ENCODE peak calls at places on chromosomes 7 and 10, in nine cellular contexts. Y, H, M, P, N, R, O, E and B are unnamed samples.

GRCh38 chr7:106022193-106022821 is 59.2 kb downstream of the CDHR3 start:
- DNase-seq in Y (peak), H (peak), M (no peak), P (peak), N (no peak), R (peak), O (no peak), E (peak), B (no peak)

GRCh38 chr10:69862882-69863530 is 61.3 kb downstream of the COL13A1 start:
- DNase-seq in Y (peak), H (no peak), M (no peak), P (no peak), N (no peak), R (no peak), O (peak), E (no peak), B (no peak)

GRCh38 chr10:6778992-6779701 is 199.1 kb upstream of the PRKCQ start:
- DNase-seq in Y (peak), H (no peak), M (no peak), P (no peak), N (no peak), R (no peak), O (peak), E (peak), B (no peak)

GRCh38 chr7:105934577-105935185 is 28.4 kb upstream of the CDHR3 start:
- DNase-seq in Y (peak), H (no peak), M (no peak), P (no peak), N (peak), R (peak), O (peak), E (peak), B (no peak)

GRCh38 chr10:107814865-107815487 is 650.5 kb upstream of the SORCS1 start:
- DNase-seq in Y (peak), H (no peak), M (peak), P (no peak), N (peak), R (no peak), O (peak), E (peak), B (peak)

GRCh38 chr10:70267161-70267933 is 16.5 kb downstream of the NPFFR1 start:
- DNase-seq in Y (peak), H (no peak), M (no peak), P (no peak), N (no peak), R (no peak), O (peak), E (peak), B (no peak)

GRCh38 chr7:45239486-45239885 is 81.9 kb downstream of the RAMP3 start:
- DNase-seq in Y (peak), H (no peak), M (no peak), P (no peak), N (no peak), R (no peak), O (peak), E (peak), B (no peak)

GRCh38 chr10:123135415-123136141 is at the start of gene HMX3:
- DNase-seq in Y (peak), H (no peak), M (no peak), P (no peak), N (no peak), R (peak), O (no peak), E (peak), B (peak)

GRCh38 chr7:48035967-48036478 is 680 bp downstream of the C7orf57 start:
- DNase-seq in Y (peak), H (no peak), M (no peak), P (no peak), N (peak), R (peak), O (peak), E (peak), B (peak)

GRCh38 chr7:44380179-44380830 is 54.9 kb upstream of the CAMK2B start:
- DNase-seq in Y (no peak), H (no peak), M (no peak), P (no peak), N (no peak), R (no peak), O (no peak), E (no peak), B (peak)

GRCh38 chr7:142714375-142714774 is 34.9 kb upstream of the PRSS1 start:
- DNase-seq in Y (no peak), H (peak), M (no peak), P (peak), N (no peak), R (no peak), O (no peak), E (no peak), B (no peak)

GRCh38 chr10:98085238-98085637 is 49.2 kb upstream of the R3HCC1L start:
- DNase-seq in Y (no peak), H (no peak), M (no peak), P (no peak), N (no peak), R (no peak), O (no peak), E (no peak), B (no peak)

GRCh38 chr7:99955247-99955646 is 20.6 kb downstream of the AZGP1 start:
- DNase-seq in Y (no peak), H (no peak), M (no peak), P (no peak), N (no peak), R (no peak), O (peak), E (no peak), B (no peak)

GRCh38 chr10:12780634-12781601 is 220.6 kb downstream of the CCDC3 start:
- DNase-seq in Y (no peak), H (no peak), M (no peak), P (no peak), N (no peak), R (no peak), O (no peak), E (no peak), B (no peak)

GRCh38 chr7:144384071-144384470 is 19.4 kb downstream of the NOBOX start:
- DNase-seq in Y (no peak), H (no peak), M (no peak), P (no peak), N (no peak), R (no peak), O (no peak), E (peak), B (no peak)

GRCh38 chr7:70301673-70302072 is 703.4 kb downstream of the AUTS2 start:
- DNase-seq in Y (no peak), H (no peak), M (no peak), P (no peak), N (no peak), R (no peak), O (no peak), E (no peak), B (no peak)

GRCh38 chr7:38463277-38464224 is 167.6 kb downstream of the AMPH start:
- DNase-seq in Y (peak), H (peak), M (no peak), P (peak), N (no peak), R (no peak), O (peak), E (peak), B (no peak)

GRCh38 chr7:36116347-36117200 is 36.5 kb upstream of the EEPD1 start:
- DNase-seq in Y (peak), H (no peak), M (no peak), P (no peak), N (no peak), R (no peak), O (peak), E (peak), B (no peak)

GRCh38 chr7:2528481-2529095 is 9.0 kb downstream of the LFNG start:
- DNase-seq in Y (no peak), H (no peak), M (no peak), P (no peak), N (no peak), R (no peak), O (no peak), E (no peak), B (no peak)

GRCh38 chr10:4812041-4812440 is 14.0 kb upstream of the AKR1E2 start:
- DNase-seq in Y (no peak), H (no peak), M (no peak), P (no peak), N (no peak), R (no peak), O (no peak), E (no peak), B (no peak)

GRCh38 chr7:141737118-141737835 is 881 bp upstream of the SSBP1 start:
- DNase-seq in Y (no peak), H (no peak), M (no peak), P (no peak), N (no peak), R (peak), O (peak), E (peak), B (no peak)

GRCh38 chr7:18894155-18894554 is 223.3 kb downstream of the TWIST1 start:
- DNase-seq in Y (no peak), H (no peak), M (no peak), P (no peak), N (no peak), R (no peak), O (no peak), E (no peak), B (no peak)

GRCh38 chr7:142300689-142301088 is 42.8 kb upstream of the PRSS58 start:
- DNase-seq in Y (peak), H (peak), M (no peak), P (no peak), N (no peak), R (no peak), O (peak), E (no peak), B (no peak)

GRCh38 chr7:82959528-82959927 is 203.2 kb downstream of the PCLO start:
- DNase-seq in Y (no peak), H (no peak), M (no peak), P (no peak), N (no peak), R (no peak), O (no peak), E (no peak), B (no peak)

GRCh38 chr7:139059905-139060304 is 24.1 kb upstream of the ZC3HAV1L start:
- DNase-seq in Y (no peak), H (no peak), M (no peak), P (no peak), N (no peak), R (no peak), O (no peak), E (no peak), B (no peak)

GRCh38 chr7:134891262-134892001 is 94.9 kb upstream of the AGBL3 start:
- DNase-seq in Y (peak), H (no peak), M (peak), P (no peak), N (peak), R (peak), O (peak), E (peak), B (peak)

GRCh38 chr10:116264296-116264695 is 8.7 kb downstream of the GFRA1 start:
- DNase-seq in Y (no peak), H (no peak), M (no peak), P (no peak), N (no peak), R (no peak), O (no peak), E (no peak), B (no peak)

GRCh38 chr10:79082035-79082373 is 13.2 kb downstream of the ZMIZ1 start:
- DNase-seq in Y (no peak), H (no peak), M (no peak), P (no peak), N (no peak), R (no peak), O (no peak), E (no peak), B (no peak)

GRCh38 chr10:91381562-91381923 is 28.6 kb upstream of the HECTD2 start:
- DNase-seq in Y (no peak), H (no peak), M (peak), P (no peak), N (no peak), R (no peak), O (no peak), E (peak), B (peak)

GRCh38 chr7:138257459-138258193 is 181.4 kb downstream of the AKR1D1 start:
- DNase-seq in Y (no peak), H (no peak), M (no peak), P (no peak), N (no peak), R (no peak), O (peak), E (no peak), B (no peak)

GRCh38 chr7:41847171-41847570 is 144.3 kb upstream of the INHBA start:
- DNase-seq in Y (no peak), H (no peak), M (no peak), P (no peak), N (no peak), R (no peak), O (no peak), E (no peak), B (no peak)

GRCh38 chr10:15725603-15726002 is 5.9 kb upstream of the ITGA8 start:
- DNase-seq in Y (peak), H (no peak), M (peak), P (no peak), N (no peak), R (peak), O (peak), E (peak), B (no peak)

GRCh38 chr7:43296306-43296705 is 183.9 kb downstream of the HECW1 start:
- DNase-seq in Y (no peak), H (no peak), M (no peak), P (no peak), N (no peak), R (no peak), O (no peak), E (no peak), B (no peak)

GRCh38 chr10:66350622-66351399 is 575.0 kb upstream of the LRRTM3 start:
- DNase-seq in Y (no peak), H (no peak), M (no peak), P (no peak), N (no peak), R (no peak), O (peak), E (no peak), B (no peak)

GRCh38 chr10:23525406-23525805 is 86.5 kb downstream of the OTUD1 start:
- DNase-seq in Y (peak), H (peak), M (no peak), P (no peak), N (no peak), R (peak), O (peak), E (peak), B (no peak)

GRCh38 chr7:10106609-10107008 is 867.1 kb upstream of the PHF14 start:
- DNase-seq in Y (no peak), H (no peak), M (no peak), P (no peak), N (no peak), R (no peak), O (no peak), E (no peak), B (no peak)

GRCh38 chr7:157686285-157686894 is 349.6 kb downstream of the DNAJB6 start:
- DNase-seq in Y (no peak), H (no peak), M (no peak), P (no peak), N (no peak), R (no peak), O (no peak), E (no peak), B (peak)

GRCh38 chr10:114175667-114176066 is 1.7 kb upstream of the CCDC186 start:
- DNase-seq in Y (no peak), H (no peak), M (no peak), P (no peak), N (no peak), R (no peak), O (no peak), E (no peak), B (no peak)

GRCh38 chr7:129245533-129245932 is 20.7 kb downstream of the AHCYL2 start:
- DNase-seq in Y (no peak), H (no peak), M (no peak), P (no peak), N (no peak), R (no peak), O (no peak), E (no peak), B (no peak)